ENCODE peak calls at places on chromosome 16, in five cellular contexts. P, R, K, N and C are unnamed samples.

GRCh38 chr16:23959069-23959800 is 123.5 kb downstream of the PRKCB start:
- DNase-seq in P (no peak), R (no peak), N (no peak), K (no peak), C (no peak)

GRCh38 chr16:69845181-69845580 is 83.0 kb downstream of the WWP2 start:
- DNase-seq in K (no peak), P (no peak), R (no peak), N (no peak), C (no peak)

GRCh38 chr16:75073551-75074414 is 42.8 kb downstream of the LDHD start:
- DNase-seq in N (no peak), P (no peak), R (peak; percentile 44), K (no peak), C (no peak)

GRCh38 chr16:30494028-30494427 is 21.5 kb downstream of the ITGAL start:
- DNase-seq in P (no peak), K (no peak), N (no peak), R (no peak), C (no peak)

GRCh38 chr16:1825864-1826690 is 548 bp downstream of the HAGH start:
- DNase-seq in N (peak; percentile 82), P (peak; percentile 59), R (peak; percentile 58), K (peak; percentile 81), C (peak; percentile 85)

GRCh38 chr16:79328327-79329162 is 272.0 kb downstream of the MAF start:
- DNase-seq in R (no peak), K (no peak), N (peak; percentile 0), P (no peak), C (no peak)

GRCh38 chr16:19704321-19705130 is 13.5 kb downstream of the KNOP1 start:
- DNase-seq in N (peak; percentile 73), K (no peak), P (no peak), R (peak; percentile 79), C (no peak)

GRCh38 chr16:19959736-19960135 is 75.1 kb upstream of the GPRC5B start:
- DNase-seq in R (no peak), N (no peak), P (no peak), K (no peak), C (no peak)

GRCh38 chr16:30185141-30185682 is 1.8 kb downstream of the CORO1A start:
- DNase-seq in P (no peak), K (no peak), R (no peak), N (no peak), C (peak; percentile 82)

GRCh38 chr16:627458-628239 is 3.1 kb upstream of the WFIKKN1 start:
- DNase-seq in K (no peak), N (peak; percentile 58), R (no peak), P (no peak), C (no peak)
- H3K27ac ChIP-seq in K (no peak overlapping the region), N (peak overlapping the region; percentile 87), R (peak overlapping the region; percentile 34), P (no peak overlapping the region), C (no peak overlapping the region)

GRCh38 chr16:46720619-46721018 is 27.5 kb downstream of the MYLK3 start:
- DNase-seq in K (no peak), N (no peak), R (no peak), P (no peak), C (no peak)
- H3K27me3 ChIP-seq in K (no peaks in the 10 kb centered on the region), N (no peaks in the 10 kb centered on the region), R (no peaks in the 10 kb centered on the region), P (no peaks in the 10 kb centered on the region), C (no peaks in the 10 kb centered on the region)

GRCh38 chr16:84144301-84144858 is 597 bp downstream of the HSDL1 start:
- DNase-seq in R (no peak), N (peak; percentile 64), K (peak; percentile 39), P (peak; percentile 35), C (peak; percentile 79)
- H3K27ac ChIP-seq in R (no peak overlapping the region), N (peak overlapping the region; percentile 7), K (peak overlapping the region; percentile 71), P (peak overlapping the region; percentile 86), C (peak overlapping the region; percentile 79)

DNA sequence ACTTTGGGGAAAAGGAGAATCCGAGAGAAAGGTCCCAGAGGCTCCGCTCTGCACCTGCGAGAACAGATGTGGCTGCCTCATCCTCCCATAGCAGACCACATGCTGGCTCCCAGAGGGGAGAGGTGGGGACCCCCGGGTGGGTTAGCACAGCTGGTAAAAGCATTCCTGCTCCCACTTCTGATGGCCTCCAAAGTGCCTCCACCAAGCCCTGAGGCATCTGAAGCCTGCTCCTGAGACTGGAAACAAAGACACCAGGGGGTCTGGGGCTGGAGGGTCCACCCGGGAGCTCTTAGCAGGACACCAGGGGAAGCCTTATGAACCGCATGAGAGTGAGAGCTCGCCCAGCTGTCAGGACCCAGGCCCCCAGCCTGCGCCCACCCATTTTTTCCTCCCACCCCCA is 46.4 kb downstream of the ZNF423 start:
- DNase-seq in N (no peak), R (no peak), P (no peak), K (no peak), C (no peak)
- H3K27me3 ChIP-seq in N (peaks cover 11% of the 10 kb centered on the region), R (no peaks in the 10 kb centered on the region), P (no peaks in the 10 kb centered on the region), K (no peaks in the 10 kb centered on the region), C (no peaks in the 10 kb centered on the region)

DNA sequence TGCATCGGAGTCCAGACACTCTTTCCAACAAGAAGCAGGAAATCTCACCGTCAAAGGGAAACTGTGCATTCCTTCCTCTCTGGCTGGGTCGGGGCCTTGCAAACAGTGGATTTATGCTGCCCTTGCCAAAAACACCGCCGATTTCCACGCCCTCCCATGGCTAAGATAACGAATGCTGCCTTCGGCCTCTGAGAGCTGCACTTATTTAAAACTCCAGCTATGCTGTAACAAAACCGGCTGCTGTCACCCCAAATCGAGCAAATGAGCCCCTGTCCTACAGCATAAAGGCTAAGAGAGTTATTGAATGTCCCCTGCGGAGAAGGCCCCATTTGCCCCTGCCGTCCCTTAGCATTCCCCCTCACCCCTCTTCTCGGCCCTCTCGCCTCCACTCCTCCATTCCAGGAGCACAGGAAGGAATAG is 275.5 kb upstream of the IRX5 start:
- DNase-seq in K (no peak), R (peak; percentile 49), P (peak; percentile 28), N (peak; percentile 40), C (no peak)
- H3K27ac ChIP-seq in K (no peak overlapping the region), R (no peak overlapping the region), P (no peak overlapping the region), N (no peak overlapping the region), C (no peak overlapping the region)

GRCh38 chr16:51148674-51149228 is 2.3 kb downstream of the SALL1 start:
- DNase-seq in R (peak; percentile 27), K (no peak), N (peak; percentile 73), P (no peak), C (no peak)
- H3K27me3 ChIP-seq in R (peaks cover 37% of the 10 kb centered on the region), K (peaks cover 28% of the 10 kb centered on the region), N (no peaks in the 10 kb centered on the region), P (peaks cover 24% of the 10 kb centered on the region), C (no peaks in the 10 kb centered on the region)

GRCh38 chr16:50551243-50551642 is 3.0 kb downstream of the NKD1 start:
- DNase-seq in K (no peak), P (no peak), R (no peak), N (no peak), C (no peak)

GRCh38 chr16:50547944-50548658 is at the start of gene NKD1:
- DNase-seq in R (peak; percentile 34), N (peak; percentile 75), K (peak; percentile 64), P (peak; percentile 69), C (no peak)

GRCh38 chr16:50548659-50549560 is 714 bp downstream of the NKD1 start:
- DNase-seq in R (peak; percentile 3), K (no peak), N (peak; percentile 59), P (peak; percentile 20), C (no peak)

GRCh38 chr16:50550035-50550434 is 1.8 kb downstream of the NKD1 start:
- DNase-seq in N (no peak), K (no peak), R (no peak), P (no peak), C (no peak)

GRCh38 chr16:50549561-50549915 is 1.3 kb downstream of the NKD1 start:
- DNase-seq in K (no peak), N (no peak), R (no peak), P (no peak), C (no peak)
- H3K27ac ChIP-seq in K (no peak overlapping the region), N (no peak overlapping the region), R (no peak overlapping the region), P (no peak overlapping the region), C (no peak overlapping the region)

GRCh38 chr16:88897696-88898425 is 31.4 kb upstream of the PABPN1L start:
- DNase-seq in P (no peak), R (no peak), N (no peak), K (no peak), C (no peak)

GRCh38 chr16:88894681-88895300 is 28.3 kb upstream of the PABPN1L start:
- DNase-seq in K (no peak), R (no peak), N (no peak), P (no peak), C (no peak)

GRCh38 chr16:88893127-88893968 is 26.9 kb upstream of the PABPN1L start:
- DNase-seq in R (no peak), P (no peak), K (no peak), N (no peak), C (no peak)

GRCh38 chr16:88896238-88897065 is 30.0 kb upstream of the PABPN1L start:
- DNase-seq in P (no peak), R (no peak), K (no peak), N (no peak), C (no peak)

DNA sequence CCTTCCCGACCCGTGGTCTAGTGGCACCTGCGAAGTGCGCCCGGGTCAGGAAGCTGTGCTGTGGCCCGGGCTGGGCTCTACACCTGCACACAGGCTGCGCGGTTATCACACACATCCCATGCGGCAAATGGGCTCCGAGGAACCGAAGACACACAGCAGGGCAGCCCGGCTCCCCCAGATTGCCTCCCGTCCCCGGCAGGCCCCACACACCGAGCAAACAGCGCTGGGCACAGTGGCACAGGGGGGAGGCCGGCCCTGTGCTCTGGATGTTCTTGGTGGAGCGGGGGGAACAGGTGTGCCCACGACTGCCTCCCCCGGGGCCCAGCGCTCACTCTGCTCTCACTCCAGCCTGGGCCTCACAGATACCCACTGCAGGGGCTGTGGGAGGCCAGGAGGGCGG is 28.9 kb upstream of the PABPN1L start:
- DNase-seq in P (no peak), K (no peak), R (no peak), N (no peak), C (no peak)
- H3K27me3 ChIP-seq in P (no peaks in the 10 kb centered on the region), K (no peaks in the 10 kb centered on the region), R (peaks cover 6% of the 10 kb centered on the region), N (no peaks in the 10 kb centered on the region), C (no peaks in the 10 kb centered on the region)

DNA sequence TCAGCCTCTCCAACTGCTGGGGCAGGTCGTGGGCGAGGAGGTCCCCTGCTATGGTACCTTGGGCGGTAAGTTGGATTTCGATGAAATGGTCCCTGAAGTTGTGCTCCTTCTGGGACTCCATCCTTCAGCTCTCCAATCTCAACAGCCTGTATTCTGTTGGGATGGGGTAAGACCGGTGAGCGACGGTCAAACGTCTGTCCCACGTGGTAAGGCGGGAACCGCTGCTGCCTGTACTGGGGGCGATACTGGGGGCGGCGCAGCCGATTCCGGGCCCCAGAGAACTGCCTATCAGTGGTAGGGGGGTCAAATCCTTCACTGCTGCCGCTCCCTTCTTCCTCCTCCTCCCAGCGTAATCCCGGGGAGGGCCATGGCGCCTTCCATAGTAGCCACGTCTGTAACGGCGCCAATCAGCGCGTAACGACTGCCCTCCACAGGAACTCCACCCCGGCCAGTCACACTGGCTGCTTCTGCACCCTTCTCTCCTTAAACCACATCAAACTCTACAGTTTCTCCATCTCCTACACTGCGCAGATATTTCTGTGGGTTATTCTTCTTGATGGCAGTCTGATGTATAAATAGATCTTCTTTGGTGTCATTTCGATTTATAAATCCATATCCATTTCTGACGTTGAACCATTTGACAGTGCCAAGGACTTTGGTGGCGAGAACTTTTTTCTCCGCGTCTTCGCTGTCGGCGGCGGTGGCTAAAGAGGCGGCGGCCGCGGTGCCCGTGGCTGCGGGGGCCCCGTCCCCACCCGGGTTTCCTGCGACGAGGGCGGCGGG is 41.1 kb downstream of the AHSP start:
- DNase-seq in K (no peak), N (peak; percentile 3), R (peak; percentile 4), P (no peak), C (no peak)
- H3K27ac ChIP-seq in K (no peak overlapping the region), N (no peak overlapping the region), R (no peak overlapping the region), P (no peak overlapping the region), C (no peak overlapping the region)

GRCh38 chr16:86821933-86822332 is 243.6 kb downstream of the FOXL1 start:
- DNase-seq in P (no peak), N (no peak), R (no peak), K (no peak), C (no peak)
- H3K27me3 ChIP-seq in P (peaks cover 56% of the 10 kb centered on the region), N (peaks cover 75% of the 10 kb centered on the region), R (peaks cover 34% of the 10 kb centered on the region), K (no peaks in the 10 kb centered on the region), C (no peaks in the 10 kb centered on the region)